ENCODE peak calls at places on chromosomes 16 and 17, in eight cellular contexts. I is stimulated activated CD8-positive, alpha-beta memory T cell treated with anti-CD3 and anti-CD28 coated beads, Interleukin-4, amount 100 ng/mL, for 4 hours; A is mesothelial cell of epicardium; Z is hippocampal formation; E is cardiac muscle cell; J is mucosa of descending colon; N is AG04450; B is activated T-helper 1 cell treated with anti-CD3 and anti-CD28 coated beads, Interleukin-2, amount 50 U/mL, for 16 hours. R is an unnamed sample.

GRCh38 chr16:65418435-65418834 is 296.6 kb upstream of the CDH11 start:
- DNase-seq in I (no peak), A (no peak), Z (no peak), E (no peak), J (no peak), N (no peak), B (no peak), R (no peak)

GRCh38 chr17:9684955-9685621 is 39.8 kb downstream of the USP43 start:
- DNase-seq in I (no peak), A (no peak), Z (no peak), E (no peak), J (no peak), N (no peak), B (no peak), R (no peak)

GRCh38 chr16:72927199-72928088 is 120.5 kb downstream of the ZFHX3 start:
- DNase-seq in I (no peak), A (no peak), Z (no peak), E (peak; percentile 78), J (no peak), N (peak; percentile 78), B (no peak), R (no peak)

GRCh38 chr16:1401758-1402154 is 12.7 kb downstream of the UNKL start:
- DNase-seq in I (no peak), A (no peak), Z (no peak), E (no peak), J (no peak), N (no peak), B (no peak), R (no peak)

GRCh38 chr17:52297230-52298010 is 138.9 kb upstream of the CA10 start:
- DNase-seq in I (no peak), A (no peak), Z (no peak), E (no peak), J (no peak), N (no peak), B (no peak), R (no peak)

GRCh38 chr16:77450790-77451487 is 16.1 kb upstream of the ADAMTS18 start:
- DNase-seq in I (no peak), A (peak; percentile 47), Z (no peak), E (no peak), J (peak; percentile 1), N (no peak), B (no peak), R (peak; percentile 68)

GRCh38 chr16:27449434-27450188 is 47.6 kb downstream of the IL21R start:
- DNase-seq in I (peak; percentile 88), A (no peak), Z (no peak), E (no peak), J (peak; percentile 24), N (no peak), B (no peak), R (no peak)

GRCh38 chr16:59566446-59566845 is 832.3 kb upstream of the GOT2 start:
- DNase-seq in I (no peak), A (no peak), Z (no peak), E (no peak), J (no peak), N (no peak), B (no peak), R (no peak)

GRCh38 chr17:27379863-27380533 is 76.2 kb upstream of the KSR1 start:
- DNase-seq in I (no peak), A (peak; percentile 71), Z (peak; percentile 41), E (peak; percentile 78), J (peak; percentile 39), N (no peak), B (no peak), R (no peak)

GRCh38 chr17:74089869-74090464 is 113.5 kb upstream of the RPL38 start:
- DNase-seq in I (no peak), A (no peak), Z (peak; percentile 31), E (peak; percentile 67), J (peak; percentile 77), N (no peak), B (no peak), R (peak; percentile 40)

GRCh38 chr16:2587891-2588565 is 50.2 kb downstream of the PDPK1 start:
- DNase-seq in I (no peak), A (no peak), Z (no peak), E (no peak), J (no peak), N (no peak), B (no peak), R (no peak)

GRCh38 chr16:8972843-8973586 is 9.3 kb upstream of the USP7 start:
- DNase-seq in I (no peak), A (no peak), Z (no peak), E (peak; percentile 51), J (no peak), N (no peak), B (no peak), R (no peak)

GRCh38 chr16:75244844-75245758 is 6.3 kb downstream of the BCAR1 start:
- DNase-seq in I (no peak), A (peak; percentile 64), Z (peak; percentile 93), E (peak; percentile 98), J (peak; percentile 55), N (peak; percentile 96), B (no peak), R (no peak)

GRCh38 chr16:27290582-27290981 is 22.0 kb upstream of the NSMCE1 start:
- DNase-seq in I (no peak), A (no peak), Z (no peak), E (no peak), J (no peak), N (no peak), B (no peak), R (no peak)

GRCh38 chr16:17273142-17273561 is 197.6 kb downstream of the XYLT1 start:
- DNase-seq in I (peak; percentile 13), A (no peak), Z (no peak), E (peak; percentile 79), J (no peak), N (peak; percentile 76), B (no peak), R (no peak)

GRCh38 chr16:80974649-80975376 is 31.9 kb downstream of the CMC2 start:
- DNase-seq in I (no peak), A (no peak), Z (no peak), E (no peak), J (no peak), N (no peak), B (no peak), R (no peak)

GRCh38 chr16:11024333-11025053 is 80.1 kb downstream of the CLEC16A start:
- DNase-seq in I (no peak), A (no peak), Z (no peak), E (no peak), J (no peak), N (no peak), B (no peak), R (no peak)

R was measured in NCI-H1930.